ENCODE peak calls at places on chromosomes 6 and 20, in four cellular contexts. D is HCT116, C is K562, S is HepG2. E is an unnamed sample.

GRCh38 chr20:7291946-7292345 is 524.5 kb downstream of the BMP2 start:
- DNase-seq in D (no peak), C (no peak), S (no peak), E (no peak)

GRCh38 chr20:32470025-32470861 is 112.1 kb downstream of the ASXL1 start:
- DNase-seq in D (peak), C (peak), S (peak), E (no peak)

GRCh38 chr20:49279677-49280462 is 2.0 kb upstream of the ZNFX1 start:
- DNase-seq in D (no peak), C (no peak), S (no peak), E (no peak)

GRCh38 chr20:48921883-48922867 is 664 bp downstream of the ARFGEF2 start:
- DNase-seq in D (no peak), C (peak), S (peak), E (no peak)

GRCh38 chr20:33868571-33868970 is 57.4 kb downstream of the CHMP4B start:
- DNase-seq in D (no peak), C (no peak), S (no peak), E (no peak)

GRCh38 chr6:1436334-1437306 is 47.2 kb downstream of the FOXF2 start:
- DNase-seq in D (peak), C (peak), S (peak), E (peak)

GRCh38 chr6:125829433-125829832 is 38.7 kb downstream of the NCOA7 start:
- DNase-seq in D (no peak), C (no peak), S (no peak), E (no peak)

GRCh38 chr6:115819506-115819905 is 241.2 kb downstream of the FRK start:
- DNase-seq in D (no peak), C (no peak), S (no peak), E (no peak)

GRCh38 chr6:41677430-41678045 is 39.3 kb downstream of the MDFI start:
- DNase-seq in D (no peak), C (no peak), S (no peak), E (no peak)

GRCh38 chr20:9348316-9348715 is 166.1 kb upstream of the LAMP5 start:
- DNase-seq in D (no peak), C (no peak), S (no peak), E (no peak)

GRCh38 chr6:101544286-101544685 is 150.8 kb downstream of the GRIK2 start:
- DNase-seq in D (no peak), C (no peak), S (no peak), E (no peak)

GRCh38 chr6:149864578-149865535 is 698 bp upstream of the LRP11 start:
- DNase-seq in D (no peak), C (peak), S (peak), E (no peak)

GRCh38 chr6:53701333-53702073 is 35.9 kb upstream of the KLHL31 start:
- DNase-seq in D (no peak), C (no peak), S (no peak), E (no peak)

GRCh38 chr6:106084106-106084963 is 1.8 kb upstream of the PRDM1 start:
- DNase-seq in D (peak), C (peak), S (peak), E (no peak)

GRCh38 chr6:85641916-85642773 is 541 bp downstream of the SYNCRIP start:
- DNase-seq in D (no peak), C (peak), S (peak), E (no peak)

GRCh38 chr20:1844723-1845523 is 50.3 kb upstream of the SIRPA start:
- DNase-seq in D (no peak), C (no peak), S (no peak), E (no peak)

GRCh38 chr20:39451386-39451785 is 489.2 kb downstream of the DHX35 start:
- DNase-seq in D (no peak), C (no peak), S (no peak), E (no peak)

GRCh38 chr6:131136021-131136847 is 967 bp downstream of the AKAP7 start:
- DNase-seq in D (no peak), C (no peak), S (peak), E (peak)

GRCh38 chr6:139533573-139534471 is 159.4 kb upstream of the CITED2 start:
- DNase-seq in D (peak), C (peak), S (no peak), E (no peak)

GRCh38 chr6:126252154-126252553 is 87.8 kb upstream of the CENPW start:
- DNase-seq in D (no peak), C (no peak), S (no peak), E (no peak)

GRCh38 chr6:135600086-135600702 is 102.7 kb upstream of the AHI1 start:
- DNase-seq in D (no peak), C (no peak), S (no peak), E (no peak)

GRCh38 chr20:46355778-46356177 is 47.5 kb upstream of the CDH22 start:
- DNase-seq in D (no peak), C (no peak), S (no peak), E (no peak)

GRCh38 chr20:46356195-46357029 is 48.1 kb upstream of the CDH22 start:
- DNase-seq in D (no peak), C (no peak), S (no peak), E (no peak)

GRCh38 chr20:46357030-46357514 is 48.8 kb upstream of the CDH22 start:
- DNase-seq in D (no peak), C (no peak), S (no peak), E (no peak)

GRCh38 chr20:46359233-46359751 is 47.1 kb downstream of the ELMO2 start:
- DNase-seq in D (no peak), C (no peak), S (no peak), E (no peak)

GRCh38 chr20:46358336-46359058 is 47.9 kb downstream of the ELMO2 start:
- DNase-seq in D (no peak), C (no peak), S (no peak), E (no peak)
- H3K27ac ChIP-seq in D (no peak), C (no peak), S (no peak), E (no peak)

GRCh38 chr20:51542894-51543788 is 622 bp upstream of the NFATC2 start:
- DNase-seq in D (no peak), C (no peak), S (no peak), E (no peak)

GRCh38 chr20:51542033-51542893 is at the start of gene NFATC2:
- DNase-seq in D (no peak), C (peak), S (peak), E (no peak)

GRCh38 chr20:51536116-51537069 is 6.1 kb downstream of the NFATC2 start:
- DNase-seq in D (no peak), C (no peak), S (no peak), E (no peak)

GRCh38 chr20:51541189-51542032 is 1.1 kb downstream of the NFATC2 start:
- DNase-seq in D (no peak), C (peak), S (peak), E (no peak)

GRCh38 chr20:51540585-51540984 is 1.9 kb downstream of the NFATC2 start:
- DNase-seq in D (no peak), C (no peak), S (no peak), E (no peak)
- H3K4me3 ChIP-seq in D (no peak), C (peak), S (no peak), E (no peak)

GRCh38 chr20:3686867-3687321 is 5.1 kb upstream of the ADAM33 start:
- DNase-seq in D (no peak), C (no peak), S (no peak), E (no peak)
- TF ChIP-seq TCF7L2 in D (no peak), C (no peak), S (no peak), E (no peak)

DNA sequence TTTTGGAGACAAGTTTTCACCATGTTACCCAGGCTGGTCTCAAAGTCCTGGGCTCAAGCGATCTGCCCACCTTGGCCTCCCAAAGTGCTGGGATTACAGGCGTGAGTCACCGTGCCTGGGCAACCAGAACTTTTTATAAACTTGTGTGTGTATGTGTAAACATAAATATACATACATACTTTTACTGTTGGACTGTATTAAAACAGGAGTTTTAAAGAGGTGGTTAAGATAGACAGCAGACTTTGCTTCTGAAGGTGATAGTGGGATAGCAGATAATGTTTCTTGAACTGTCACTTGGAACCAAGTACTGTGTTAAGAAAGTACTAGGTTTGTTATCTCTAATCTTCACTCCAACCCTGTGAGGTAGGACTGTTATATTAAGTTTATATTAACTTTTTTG is 28.6 kb upstream of the MAPK13 start:
- DNase-seq in D (no peak), C (no peak), S (no peak), E (no peak)
- H3K27ac ChIP-seq in D (no peak), C (no peak), S (no peak), E (no peak)

GRCh38 chr6:27503436-27504030 is 30.6 kb upstream of the ZNF184 start:
- DNase-seq in D (peak), C (peak), S (peak), E (peak)

GRCh38 chr6:27495386-27496135 is 22.7 kb upstream of the ZNF184 start:
- DNase-seq in D (peak), C (peak), S (peak), E (peak)

GRCh38 chr6:27502508-27503435 is 29.9 kb upstream of the ZNF184 start:
- DNase-seq in D (peak), C (peak), S (peak), E (peak)

GRCh38 chr6:27501187-27501586 is 28.3 kb upstream of the ZNF184 start:
- DNase-seq in D (no peak), C (no peak), S (no peak), E (no peak)

DNA sequence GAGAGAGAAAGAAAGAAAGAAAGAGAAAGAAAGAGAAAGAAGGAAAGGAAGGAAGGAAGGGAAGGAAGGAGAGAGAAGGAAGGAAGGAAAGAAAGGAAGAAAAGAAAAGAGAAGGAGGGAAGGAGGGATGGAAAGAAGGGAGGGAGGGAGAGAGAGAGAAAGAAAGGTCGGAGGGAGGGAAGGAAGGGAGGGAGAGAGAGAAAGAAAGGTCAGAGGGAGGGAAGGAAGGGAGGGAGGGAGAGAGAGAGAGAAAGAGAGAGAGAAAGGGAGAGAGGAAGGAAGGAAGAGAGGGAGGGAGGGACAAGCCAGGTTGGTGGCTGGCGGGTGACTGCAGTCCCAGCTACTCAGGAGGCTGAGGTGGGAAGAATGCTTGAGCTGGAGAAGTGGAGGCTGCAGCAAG is 27.3 kb upstream of the ZNF184 start:
- DNase-seq in D (no peak), C (no peak), S (no peak), E (no peak)
- H3K4me3 ChIP-seq in D (no peak), C (no peak), S (no peak), E (no peak)

DNA sequence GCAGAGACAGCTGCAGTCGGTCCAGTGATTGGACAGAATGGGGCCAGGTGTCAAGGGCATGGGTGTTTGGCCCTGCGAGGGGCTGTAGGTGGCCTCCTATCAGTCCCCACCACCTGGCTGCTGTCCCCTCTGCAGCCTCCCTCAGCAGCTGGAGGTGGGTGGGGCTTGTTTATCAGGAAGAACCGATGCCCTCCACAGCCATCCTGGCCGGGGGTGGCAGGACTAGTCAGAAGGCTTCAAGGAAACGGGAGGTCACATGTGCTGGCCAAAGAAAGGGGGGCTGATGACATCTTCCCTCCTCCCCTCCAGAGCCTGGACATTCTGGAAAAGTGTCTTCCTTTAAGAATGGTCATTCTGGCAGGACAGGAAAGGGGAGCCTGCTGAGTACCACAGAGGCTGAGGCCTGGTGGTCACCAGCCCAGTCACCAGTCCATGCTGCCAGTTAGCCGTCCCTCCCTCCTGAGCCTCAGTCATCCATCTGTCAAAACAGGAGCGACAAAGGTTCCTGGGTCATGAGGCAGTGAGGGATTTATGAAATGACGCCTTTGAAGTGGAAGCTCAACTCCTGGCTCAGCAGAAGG is 4.1 kb downstream of the FAM210B start:
- DNase-seq in D (no peak), C (peak), S (no peak), E (no peak)
- TF ChIP-seq TCF7L2 in D (no peak), C (peak), S (no peak), E (no peak)

DNA sequence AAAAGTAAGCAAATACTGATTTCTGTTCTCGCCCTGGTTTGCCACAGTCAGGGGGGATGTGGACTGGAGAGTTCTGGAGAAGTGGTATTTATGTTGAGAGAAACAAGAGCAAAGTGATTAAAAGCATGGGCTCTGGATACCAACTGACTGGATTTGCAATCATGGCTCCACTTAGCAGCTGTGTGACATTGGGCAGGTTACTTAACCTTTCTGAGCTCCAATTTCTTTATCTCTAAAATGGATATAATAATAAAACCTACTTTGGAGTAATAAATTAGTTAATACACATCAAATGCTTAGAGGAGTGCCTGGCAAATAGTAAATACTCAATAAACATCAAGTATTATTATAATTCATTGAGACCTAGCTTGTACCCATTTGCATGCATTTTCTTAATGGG is 111.7 kb downstream of the CLIC5 start:
- DNase-seq in D (no peak), C (no peak), S (no peak), E (no peak)
- H3K27ac ChIP-seq in D (no peak), C (no peak), S (no peak), E (no peak)

DNA sequence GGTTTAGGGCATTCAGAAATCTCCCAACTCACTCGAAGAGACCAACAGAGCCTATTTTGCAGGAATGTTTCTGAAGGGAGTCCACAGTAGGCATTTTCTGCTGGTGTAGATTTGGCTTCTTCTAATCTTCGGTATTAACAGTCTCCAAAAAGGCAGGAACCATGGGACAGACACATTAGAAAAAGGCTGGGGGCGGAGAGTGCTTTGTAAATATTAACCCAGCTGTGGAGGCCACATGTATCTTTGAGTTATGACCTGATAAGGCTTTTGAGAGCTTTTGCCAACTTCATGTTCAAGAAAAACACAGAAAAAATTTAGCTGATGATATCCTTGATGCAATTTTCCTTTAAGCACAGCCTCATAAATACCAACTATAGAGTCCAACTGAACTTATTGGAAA is 119.5 kb upstream of the TSHZ2 start:
- DNase-seq in D (no peak), C (no peak), S (peak), E (no peak)
- H3K4me3 ChIP-seq in D (no peak), C (no peak), S (no peak), E (no peak)

GRCh38 chr20:59055302-59055701 is 12.7 kb upstream of the PRELID3B start:
- DNase-seq in D (no peak), C (no peak), S (no peak), E (no peak)
- TF ChIP-seq TCF7L2 in D (no peak), C (no peak), S (no peak), E (no peak)

GRCh38 chr6:10584607-10585006 is 63.5 kb downstream of the GCNT2 start:
- DNase-seq in D (no peak), C (no peak), S (no peak), E (no peak)
- H3K27ac ChIP-seq in D (no peak), C (no peak), S (no peak), E (no peak)